ENCODE peak calls at places on chromosomes 7 and 10, in six cellular contexts. Q is breast epithelium, O is left ventricle myocardium inferior, F is SJSA1, B is IMR-90, C is Karpas-422. A is an unnamed sample.

GRCh38 chr7:4849390-4849789 is 12.4 kb downstream of the PAPOLB start:
- DNase-seq in O (no peak), F (no peak), Q (no peak), B (peak; percentile 26), C (peak; percentile 75), A (peak; percentile 16)

GRCh38 chr10:111347386-111348005 is 270.7 kb downstream of the ADRA2A start:
- DNase-seq in B (no peak), Q (no peak), C (no peak), F (no peak), O (no peak), A (no peak)

GRCh38 chr7:8217200-8218068 is 44.5 kb downstream of the ICA1 start:
- DNase-seq in Q (no peak), O (no peak), F (peak; percentile 29), B (peak; percentile 73), C (peak; percentile 89), A (peak; percentile 67)

GRCh38 chr10:92241158-92241500 is 49.7 kb downstream of the CPEB3 start:
- DNase-seq in Q (no peak), B (peak; percentile 9), O (no peak), C (peak; percentile 84), F (no peak), A (no peak)

GRCh38 chr10:31808258-31809218 is 120.1 kb downstream of the ARHGAP12 start:
- DNase-seq in F (peak; percentile 82), O (no peak), B (peak; percentile 80), Q (no peak), C (peak; percentile 80), A (peak; percentile 48)

GRCh38 chr10:95352684-95353083 is 61.9 kb upstream of the PDLIM1 start:
- DNase-seq in C (no peak), B (no peak), O (no peak), Q (no peak), F (no peak), A (no peak)

GRCh38 chr7:82404094-82404493 is 39.5 kb downstream of the CACNA2D1 start:
- DNase-seq in Q (no peak), C (no peak), F (no peak), B (no peak), O (no peak), A (no peak)

GRCh38 chr10:29244978-29245377 is 43.9 kb upstream of the LYZL1 start:
- DNase-seq in Q (no peak), B (no peak), F (no peak), C (no peak), O (no peak), A (no peak)

GRCh38 chr10:75976681-75977080 is 545.3 kb downstream of the LRMDA start:
- DNase-seq in Q (no peak), F (no peak), C (no peak), O (no peak), B (no peak), A (no peak)

GRCh38 chr10:77351386-77351785 is 286.2 kb downstream of the KCNMA1 start:
- DNase-seq in Q (no peak), O (no peak), C (no peak), B (peak; percentile 79), F (peak; percentile 82), A (no peak)

GRCh38 chr10:122639801-122640200 is 59.8 kb downstream of the C10orf120 start:
- DNase-seq in O (no peak), Q (no peak), B (no peak), F (no peak), C (no peak), A (no peak)

GRCh38 chr10:30788307-30788706 is 158.8 kb upstream of the LYZL2 start:
- DNase-seq in B (peak; percentile 70), O (no peak), C (no peak), Q (no peak), F (no peak), A (no peak)

GRCh38 chr10:71064413-71065118 is 147.8 kb upstream of the UNC5B start:
- DNase-seq in B (no peak), C (peak; percentile 52), O (peak; percentile 38), F (no peak), Q (no peak), A (no peak)

GRCh38 chr7:70183278-70183677 is 585.0 kb downstream of the AUTS2 start:
- DNase-seq in F (no peak), C (no peak), Q (no peak), B (no peak), O (no peak), A (no peak)

GRCh38 chr7:79778786-79779382 is 325.4 kb upstream of the MAGI2 start:
- DNase-seq in C (no peak), O (no peak), Q (no peak), F (no peak), B (peak; percentile 94), A (no peak)

GRCh38 chr7:80183900-80184685 is 49.5 kb downstream of the GNAI1 start:
- DNase-seq in B (no peak), C (no peak), O (no peak), F (no peak), Q (no peak), A (no peak)

GRCh38 chr7:101975046-101975445 is 157.6 kb downstream of the CUX1 start:
- DNase-seq in O (no peak), F (no peak), Q (no peak), B (no peak), C (no peak), A (no peak)

GRCh38 chr10:132520147-132520811 is 17.3 kb upstream of the INPP5A start:
- DNase-seq in F (no peak), C (no peak), Q (no peak), O (peak; percentile 36), B (peak; percentile 57), A (no peak)

GRCh38 chr10:132519382-132520146 is 18.0 kb upstream of the INPP5A start:
- DNase-seq in C (no peak), F (no peak), B (no peak), O (no peak), Q (no peak), A (no peak)

GRCh38 chr10:132517951-132518521 is 19.6 kb upstream of the INPP5A start:
- DNase-seq in B (no peak), O (no peak), Q (no peak), F (peak; percentile 36), C (no peak), A (no peak)

GRCh38 chr10:132516771-132517725 is 20.5 kb upstream of the INPP5A start:
- DNase-seq in C (no peak), Q (peak; percentile 86), B (peak; percentile 96), O (peak; percentile 94), F (peak; percentile 97), A (no peak)

DNA sequence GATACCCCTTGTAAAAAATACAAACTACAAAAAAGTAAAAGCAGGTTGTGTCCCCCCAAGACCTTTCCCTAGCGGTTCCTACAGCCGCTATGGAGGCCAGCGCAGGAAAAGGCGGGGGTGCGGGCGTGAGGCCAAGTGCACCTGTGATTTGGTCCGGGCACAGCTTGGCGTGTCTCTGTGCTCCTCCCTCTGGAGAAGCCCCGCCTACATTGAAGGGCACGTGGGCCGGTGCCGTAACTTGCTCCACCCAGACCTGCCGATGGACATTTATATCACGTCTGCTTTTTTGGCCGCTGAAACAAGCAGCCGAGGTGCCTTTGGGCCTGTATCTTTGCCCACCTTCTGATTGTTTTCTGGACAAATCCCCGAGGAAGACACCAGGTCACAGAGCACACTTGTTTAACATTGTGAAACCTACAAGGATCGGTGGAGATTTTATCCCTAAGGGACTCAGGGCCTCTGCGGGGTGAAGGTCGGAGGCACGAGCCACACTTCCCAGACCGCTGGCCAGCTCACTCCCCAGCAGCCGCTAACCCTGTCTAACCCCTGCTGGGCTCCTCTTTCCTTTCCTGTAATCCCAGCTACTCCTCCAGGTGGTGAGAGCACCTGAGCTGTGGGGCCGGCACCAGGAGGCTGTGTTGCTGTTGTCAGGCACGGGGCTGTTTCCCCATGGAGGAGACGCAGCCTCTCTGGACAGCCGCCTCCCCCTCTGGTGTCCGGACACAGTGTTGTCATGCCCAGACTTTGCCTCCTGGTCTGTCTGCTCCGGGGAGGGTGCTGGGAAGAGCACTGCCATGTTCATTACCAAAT is 18.8 kb upstream of the INPP5A start:
- DNase-seq in O (peak; percentile 86), F (no peak), Q (peak; percentile 78), C (no peak), B (no peak), A (no peak)
- H3K4me1 ChIP-seq in O (peaks cover 68% of the 10 kb centered on the region), F (peaks cover 48% of the 10 kb centered on the region), Q (peaks cover 30% of the 10 kb centered on the region), C (peaks cover 37% of the 10 kb centered on the region), B (peaks cover 27% of the 10 kb centered on the region), A (no peaks in the 10 kb centered on the region)

DNA sequence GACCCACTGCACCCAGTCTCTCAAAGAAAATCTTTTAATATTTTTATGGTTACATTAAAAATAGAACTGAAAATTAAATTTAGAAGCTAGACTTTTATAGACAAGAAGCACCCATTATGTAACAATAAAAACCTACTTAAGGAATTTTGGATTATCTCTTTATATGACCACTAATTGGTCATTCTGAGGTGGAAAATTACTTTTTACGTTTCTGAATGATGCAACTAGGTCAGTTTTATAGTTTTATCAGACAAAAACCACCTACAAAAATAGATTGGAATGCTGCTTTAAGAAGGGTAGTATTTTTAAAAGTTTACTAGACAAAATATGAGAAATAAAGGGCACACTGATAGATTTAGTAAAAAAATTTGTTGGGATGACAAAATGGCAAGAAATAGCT is 16.5 kb downstream of the SYPL1 start:
- DNase-seq in O (no peak), F (no peak), Q (no peak), B (no peak), C (no peak), A (no peak)
- H3K36me3 ChIP-seq in O (peaks cover 70% of the 10 kb centered on the region), F (peaks cover 50% of the 10 kb centered on the region), Q (no peaks in the 10 kb centered on the region), B (peaks cover 8% of the 10 kb centered on the region), C (peaks cover 81% of the 10 kb centered on the region), A (peaks cover 15% of the 10 kb centered on the region)

GRCh38 chr10:12337407-12337806 is 11.9 kb upstream of the CAMK1D start:
- DNase-seq in F (no peak), B (peak; percentile 59), C (no peak), Q (no peak), O (no peak), A (no peak)
- H3K4me1 ChIP-seq in F (peaks cover 39% of the 10 kb centered on the region), B (peaks cover 5% of the 10 kb centered on the region), C (no peaks in the 10 kb centered on the region), Q (no peaks in the 10 kb centered on the region), O (peaks cover 17% of the 10 kb centered on the region), A (peaks cover 12% of the 10 kb centered on the region)

GRCh38 chr7:116505278-116505677 is 5.7 kb downstream of the CAV2 start:
- DNase-seq in Q (no peak), F (no peak), B (no peak), C (no peak), O (no peak), A (no peak)
- H3K36me3 ChIP-seq in Q (no peaks in the 10 kb centered on the region), F (peaks cover 42% of the 10 kb centered on the region), B (peaks cover 13% of the 10 kb centered on the region), C (no peaks in the 10 kb centered on the region), O (peaks cover 31% of the 10 kb centered on the region), A (no peaks in the 10 kb centered on the region)

GRCh38 chr10:97334370-97335175 is at the start of gene FRAT2:
- DNase-seq in Q (peak; percentile 89), B (peak; percentile 91), C (peak; percentile 88), F (peak; percentile 96), O (peak; percentile 93), A (peak; percentile 91)
- H3K4me1 ChIP-seq in Q (peaks cover 9% of the 10 kb centered on the region), B (peaks cover 11% of the 10 kb centered on the region), C (peaks cover 31% of the 10 kb centered on the region), F (peaks cover 16% of the 10 kb centered on the region), O (peaks cover 81% of the 10 kb centered on the region), A (peaks cover 35% of the 10 kb centered on the region)

GRCh38 chr10:46002916-46003693 is 27.3 kb downstream of the NCOA4 start:
- DNase-seq in Q (no peak), B (peak; percentile 23), O (no peak), F (no peak), C (no peak), A (no peak)

GRCh38 chr10:45997994-45998763 is 25.9 kb downstream of the TIMM23 start:
- DNase-seq in O (no peak), Q (no peak), C (no peak), F (no peak), B (no peak), A (no peak)

GRCh38 chr10:46001187-46001756 is 29.0 kb downstream of the TIMM23 start:
- DNase-seq in C (no peak), Q (no peak), F (no peak), O (no peak), B (no peak), A (no peak)

GRCh38 chr10:45997557-45997956 is 25.3 kb downstream of the TIMM23 start:
- DNase-seq in C (peak; percentile 32), Q (no peak), B (no peak), O (no peak), F (no peak), A (no peak)
- H3K36me3 ChIP-seq in C (peaks cover 37% of the 10 kb centered on the region), Q (peaks cover 10% of the 10 kb centered on the region), B (peaks cover 23% of the 10 kb centered on the region), O (peaks cover 60% of the 10 kb centered on the region), F (peaks cover 49% of the 10 kb centered on the region), A (peaks cover 14% of the 10 kb centered on the region)